ENCODE peak calls at places on chromosomes 3 and 15, in six cellular contexts. D is endodermal cell, F is HFF-Myc, P is fibroblast of lung, H is neural progenitor cell, I is BJ. K is an unnamed sample.

GRCh38 chr3:146382386-146382785 is 87.0 kb downstream of the PLSCR2 start:
- DNase-seq in D (peak), F (peak), P (peak), H (peak), I (no peak), K (no peak)

GRCh38 chr3:156150434-156151066 is 30.2 kb downstream of the KCNAB1 start:
- DNase-seq in D (peak), F (peak), P (peak), H (peak), I (no peak), K (no peak)

GRCh38 chr3:102593754-102594602 is 159.2 kb downstream of the ZPLD1 start:
- DNase-seq in D (no peak), F (no peak), P (no peak), H (no peak), I (no peak), K (no peak)

GRCh38 chr3:76585794-76586392 is 454.0 kb upstream of the ROBO2 start:
- DNase-seq in D (no peak), F (no peak), P (peak), H (peak), I (no peak), K (no peak)

GRCh38 chr3:95312650-95313049 is 1249.8 kb downstream of the NSUN3 start:
- DNase-seq in D (no peak), F (no peak), P (no peak), H (no peak), I (no peak), K (no peak)

GRCh38 chr3:35042210-35042960 is 596.9 kb upstream of the ARPP21 start:
- DNase-seq in D (no peak), F (no peak), P (no peak), H (no peak), I (no peak), K (no peak)

GRCh38 chr3:145902166-145902565 is 258.8 kb downstream of the PLOD2 start:
- DNase-seq in D (no peak), F (no peak), P (no peak), H (no peak), I (peak), K (no peak)

GRCh38 chr3:171541181-171541580 is 81.0 kb upstream of the TNIK start:
- DNase-seq in D (no peak), F (no peak), P (no peak), H (no peak), I (no peak), K (no peak)

GRCh38 chr3:142224482-142225072 is 808 bp downstream of the GK5 start:
- DNase-seq in D (no peak), F (no peak), P (peak), H (no peak), I (no peak), K (no peak)

GRCh38 chr3:123800352-123800682 is 83.8 kb downstream of the MYLK start:
- DNase-seq in D (no peak), F (no peak), P (no peak), H (peak), I (no peak), K (no peak)

GRCh38 chr15:92907880-92908279 is 7.8 kb downstream of the CHD2 start:
- DNase-seq in D (no peak), F (no peak), P (peak), H (no peak), I (peak), K (peak)

GRCh38 chr15:63861946-63862517 is 28.3 kb upstream of the HERC1 start:
- DNase-seq in D (no peak), F (no peak), P (no peak), H (no peak), I (no peak), K (no peak)

GRCh38 chr3:17775073-17775472 is 32.6 kb upstream of the TBC1D5 start:
- DNase-seq in D (no peak), F (no peak), P (no peak), H (no peak), I (no peak), K (no peak)

GRCh38 chr3:71130516-71131384 is 452.8 kb downstream of the FOXP1 start:
- DNase-seq in D (no peak), F (peak), P (peak), H (peak), I (peak), K (peak)

GRCh38 chr3:17151598-17152373 is 267.0 kb downstream of the PLCL2 start:
- DNase-seq in D (no peak), F (no peak), P (no peak), H (no peak), I (no peak), K (no peak)

GRCh38 chr3:108345492-108346205 is 49.3 kb downstream of the HHLA2 start:
- DNase-seq in D (no peak), F (no peak), P (peak), H (no peak), I (no peak), K (no peak)

GRCh38 chr15:91529534-91529933 is 324.0 kb upstream of the SLCO3A1 start:
- DNase-seq in D (no peak), F (no peak), P (no peak), H (no peak), I (no peak), K (no peak)

GRCh38 chr15:58425185-58425584 is 6.6 kb upstream of the LIPC start:
- DNase-seq in D (no peak), F (no peak), P (no peak), H (no peak), I (no peak), K (no peak)

GRCh38 chr3:120908030-120908802 is at the start of gene STXBP5L:
- DNase-seq in D (peak), F (peak), P (peak), H (peak), I (no peak), K (no peak)

GRCh38 chr15:95287774-95288173 is 1042.7 kb upstream of the NR2F2 start:
- DNase-seq in D (peak), F (no peak), P (peak), H (peak), I (no peak), K (no peak)

GRCh38 chr3:73052857-73053256 is 8.6 kb upstream of the EBLN2 start:
- DNase-seq in D (no peak), F (no peak), P (no peak), H (no peak), I (no peak), K (no peak)

GRCh38 chr15:100311829-100312228 is 29.9 kb downstream of the ADAMTS17 start:
- DNase-seq in D (no peak), F (no peak), P (no peak), H (no peak), I (no peak), K (no peak)

GRCh38 chr3:77102916-77103769 is 63.2 kb downstream of the ROBO2 start:
- DNase-seq in D (no peak), F (no peak), P (peak), H (peak), I (peak), K (no peak)

GRCh38 chr3:99690761-99691369 is 52.5 kb downstream of the COL8A1 start:
- DNase-seq in D (no peak), F (no peak), P (no peak), H (no peak), I (no peak), K (no peak)
- TF ChIP-seq CTCF in D (no peak), F (no peak), P (no peak), H (no peak), I (no peak), K (no peak)

DNA sequence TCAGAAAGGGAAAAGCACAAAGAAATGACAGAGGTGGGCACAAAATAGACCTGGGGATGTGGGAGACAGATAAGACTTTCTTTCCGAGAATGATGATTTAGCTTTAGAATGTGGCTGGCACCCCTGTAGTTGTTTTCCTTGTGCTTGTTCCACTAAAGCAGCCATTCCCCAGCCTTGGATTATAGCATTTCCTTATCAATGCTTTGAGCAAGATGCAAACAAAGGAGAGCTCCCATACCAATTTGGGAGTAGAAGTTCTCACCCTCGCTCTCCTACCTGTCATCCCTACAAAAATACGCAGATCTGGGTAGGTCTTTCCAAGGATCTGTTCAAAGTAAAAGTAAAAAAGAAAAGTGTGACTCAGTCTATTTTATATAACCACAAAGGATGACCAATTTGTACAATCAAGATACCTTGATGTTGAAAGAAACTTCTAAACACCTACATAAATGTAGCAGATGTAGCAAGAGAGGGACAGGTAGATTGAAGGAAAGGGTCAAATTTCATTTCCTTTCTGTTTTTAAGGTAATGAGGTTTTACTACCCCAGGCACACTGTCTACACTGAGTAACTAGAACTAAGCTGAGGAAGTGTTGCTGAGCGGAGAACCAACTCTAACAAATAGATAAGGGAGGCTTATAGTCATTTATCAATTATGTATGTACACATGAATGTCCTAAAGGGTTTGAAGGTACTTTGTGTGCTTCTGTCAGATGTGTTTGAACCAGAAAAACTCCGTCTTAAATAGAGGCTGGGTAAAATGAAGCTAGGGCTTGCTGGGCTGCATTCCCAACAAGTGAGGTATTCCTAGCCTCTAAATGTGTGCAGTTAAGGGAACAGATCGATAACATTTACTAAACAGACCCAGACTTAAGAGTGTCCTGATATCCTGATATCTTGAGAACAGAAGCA is 91.1 kb upstream of the LRRN1 start:
- DNase-seq in D (peak), F (no peak), P (no peak), H (peak), I (no peak), K (no peak)
- H3K4me3 ChIP-seq in D (peak), F (no peak), P (no peak), H (no peak), I (no peak), K (no peak)

GRCh38 chr3:138270245-138270644 is 59.4 kb downstream of the NME9 start:
- DNase-seq in D (no peak), F (no peak), P (peak), H (no peak), I (no peak), K (no peak)
- TF ChIP-seq CTCF in D (no peak), F (no peak), P (no peak), H (no peak), I (no peak), K (no peak)

GRCh38 chr3:195416795-195417194 is 26.0 kb downstream of the ACAP2 start:
- DNase-seq in D (no peak), F (no peak), P (no peak), H (no peak), I (no peak), K (no peak)

GRCh38 chr3:195407511-195408409 is 35.1 kb downstream of the ACAP2 start:
- DNase-seq in D (no peak), F (no peak), P (no peak), H (no peak), I (no peak), K (no peak)

GRCh38 chr3:195410546-195410945 is 32.3 kb downstream of the ACAP2 start:
- DNase-seq in D (no peak), F (no peak), P (no peak), H (no peak), I (no peak), K (no peak)

DNA sequence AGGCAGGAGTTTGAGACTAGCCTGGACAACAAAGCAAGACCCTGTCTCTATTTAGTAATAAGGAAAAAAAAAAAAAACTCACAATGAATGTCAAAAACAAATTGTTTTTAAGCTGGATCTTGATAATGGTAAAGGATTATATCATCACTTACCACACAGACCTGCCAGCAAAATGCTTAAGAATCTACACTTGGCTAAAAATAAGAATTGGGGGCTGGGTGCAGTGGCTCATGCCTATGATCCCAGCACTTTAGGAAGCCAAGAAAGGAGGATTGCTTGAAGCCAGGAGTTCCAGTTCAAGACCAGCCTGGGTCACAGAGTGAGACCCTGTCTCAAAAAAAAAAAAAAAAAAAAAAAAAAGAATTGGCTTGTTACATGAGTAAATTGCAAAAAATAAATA is 31.0 kb downstream of the ACAP2 start:
- DNase-seq in D (no peak), F (no peak), P (peak), H (no peak), I (peak), K (peak)
- H3K4me3 ChIP-seq in D (no peak), F (no peak), P (no peak), H (no peak), I (no peak), K (no peak)

DNA sequence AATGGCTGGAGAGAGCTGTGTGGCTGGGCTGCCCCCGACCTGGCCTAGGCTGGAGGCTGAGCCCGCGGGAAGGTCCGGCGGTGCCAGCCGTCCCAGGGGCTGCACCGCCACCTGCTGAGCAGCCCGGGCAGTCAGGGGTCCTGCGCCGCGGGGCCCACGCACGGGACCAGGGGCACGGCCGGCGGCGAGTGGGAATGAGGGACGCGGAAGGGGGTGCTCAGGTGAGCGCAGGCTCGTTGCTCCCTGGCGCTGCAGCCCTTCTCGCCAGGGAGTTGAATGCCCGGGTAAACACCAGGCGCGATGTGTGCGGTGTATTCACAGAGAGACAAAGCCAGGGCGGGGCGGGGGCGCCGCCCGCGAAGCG is 666 bp upstream of the SEMA3F start:
- DNase-seq in D (no peak), F (no peak), P (no peak), H (no peak), I (no peak), K (no peak)
- TF ChIP-seq CTCF in D (no peak), F (peak), P (peak), H (peak), I (peak), K (no peak)

GRCh38 chr3:43950775-43951174 is 260.0 kb downstream of the ABHD5 start:
- DNase-seq in D (no peak), F (no peak), P (no peak), H (no peak), I (no peak), K (no peak)

GRCh38 chr3:43953375-43953774 is 262.6 kb downstream of the ABHD5 start:
- DNase-seq in D (no peak), F (no peak), P (no peak), H (no peak), I (no peak), K (no peak)

GRCh38 chr3:43949594-43949993 is 258.9 kb downstream of the ABHD5 start:
- DNase-seq in D (no peak), F (no peak), P (no peak), H (no peak), I (no peak), K (no peak)

GRCh38 chr3:43953814-43954241 is 263.1 kb downstream of the ABHD5 start:
- DNase-seq in D (no peak), F (no peak), P (peak), H (no peak), I (no peak), K (peak)

GRCh38 chr3:43951813-43952212 is 261.1 kb downstream of the ABHD5 start:
- DNase-seq in D (no peak), F (no peak), P (no peak), H (no peak), I (no peak), K (no peak)
- H3K4me3 ChIP-seq in D (no peak), F (no peak), P (no peak), H (no peak), I (no peak), K (no peak)

GRCh38 chr15:29115093-29115991 is 154.3 kb downstream of the NSMCE3 start:
- DNase-seq in D (peak), F (no peak), P (peak), H (peak), I (no peak), K (no peak)
- TF ChIP-seq CTCF in D (peak), F (no peak), P (no peak), H (peak), I (peak), K (no peak)

GRCh38 chr3:98777286-98777685 is 14.1 kb downstream of the ST3GAL6 start:
- DNase-seq in D (no peak), F (no peak), P (no peak), H (no peak), I (no peak), K (no peak)

GRCh38 chr3:98777801-98778220 is 14.7 kb downstream of the ST3GAL6 start:
- DNase-seq in D (no peak), F (peak), P (peak), H (no peak), I (peak), K (peak)

GRCh38 chr3:98779936-98780335 is 16.8 kb downstream of the ST3GAL6 start:
- DNase-seq in D (no peak), F (no peak), P (no peak), H (no peak), I (no peak), K (no peak)

GRCh38 chr3:98778852-98779379 is 15.8 kb downstream of the ST3GAL6 start:
- DNase-seq in D (no peak), F (peak), P (peak), H (no peak), I (no peak), K (peak)

GRCh38 chr3:98778383-98778782 is 15.2 kb downstream of the ST3GAL6 start:
- DNase-seq in D (no peak), F (no peak), P (peak), H (no peak), I (no peak), K (no peak)
- H3K4me3 ChIP-seq in D (no peak), F (no peak), P (no peak), H (no peak), I (no peak), K (no peak)

DNA sequence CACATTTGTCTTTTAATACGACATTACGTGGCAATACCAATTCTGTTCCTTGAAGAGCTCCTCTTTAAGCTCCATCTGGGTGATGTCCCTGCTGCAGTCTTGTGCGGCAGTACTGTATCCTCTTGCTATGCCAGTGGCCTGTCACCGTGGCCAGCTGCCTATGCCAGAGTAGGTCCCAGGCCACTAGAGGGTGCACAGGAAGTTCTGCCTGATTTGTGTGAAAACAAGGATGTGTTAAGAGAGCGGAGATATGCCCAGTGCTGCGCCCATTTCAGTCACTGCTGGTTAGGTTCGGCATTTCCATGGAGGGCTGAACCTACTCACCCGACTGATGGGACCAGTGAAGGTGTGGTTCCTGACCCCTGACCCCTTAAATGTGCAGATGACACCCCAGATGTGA is 25.2 kb downstream of the NIPA1 start:
- DNase-seq in D (peak), F (no peak), P (no peak), H (peak), I (no peak), K (no peak)
- TF ChIP-seq CTCF in D (peak), F (peak), P (peak), H (peak), I (peak), K (peak)